ENCODE peak calls at places on chromosomes 3 and 15, in seven cellular contexts. One of them, this sample, is unnamed.

GRCh38 chr15:78365931-78366330 is 25.8 kb downstream of the CRABP1 start:
- DNase-seq in left ventricle myocardium inferior: peak; percentile 33
- DNase-seq in HepG2: no peak
- DNase-seq in SK-N-SH: no peak
- DNase-seq in neural progenitor cell: no peak
- DNase-seq in sigmoid colon: no peak
- DNase-seq in uterus: no peak
- DNase-seq in this sample: no peak

GRCh38 chr3:56917740-56918568 is 116.2 kb upstream of the ARHGEF3 start:
- DNase-seq in left ventricle myocardium inferior: no peak
- DNase-seq in HepG2: no peak
- DNase-seq in SK-N-SH: no peak
- DNase-seq in neural progenitor cell: no peak
- DNase-seq in sigmoid colon: no peak
- DNase-seq in uterus: no peak
- DNase-seq in this sample: no peak

GRCh38 chr15:20652914-20653313 is 111.3 kb upstream of the GOLGA6L6 start:
- DNase-seq in left ventricle myocardium inferior: no peak
- DNase-seq in HepG2: no peak
- DNase-seq in SK-N-SH: no peak
- DNase-seq in neural progenitor cell: no peak
- DNase-seq in sigmoid colon: no peak
- DNase-seq in uterus: no peak
- DNase-seq in this sample: no peak

GRCh38 chr3:15438988-15439387 is 11.6 kb downstream of the EAF1 start:
- DNase-seq in left ventricle myocardium inferior: no peak
- DNase-seq in HepG2: no peak
- DNase-seq in SK-N-SH: no peak
- DNase-seq in neural progenitor cell: no peak
- DNase-seq in sigmoid colon: no peak
- DNase-seq in uterus: no peak
- DNase-seq in this sample: no peak

GRCh38 chr15:40006646-40007045 is 32.3 kb downstream of the SRP14 start:
- DNase-seq in left ventricle myocardium inferior: no peak
- DNase-seq in HepG2: no peak
- DNase-seq in SK-N-SH: no peak
- DNase-seq in neural progenitor cell: no peak
- DNase-seq in sigmoid colon: no peak
- DNase-seq in uterus: no peak
- DNase-seq in this sample: no peak

GRCh38 chr3:149512073-149512782 is 37.7 kb downstream of the TM4SF4 start:
- DNase-seq in left ventricle myocardium inferior: peak; percentile 45
- DNase-seq in HepG2: peak; percentile 64
- DNase-seq in SK-N-SH: peak; percentile 78
- DNase-seq in neural progenitor cell: peak; percentile 85
- DNase-seq in sigmoid colon: peak; percentile 85
- DNase-seq in uterus: peak; percentile 64
- DNase-seq in this sample: peak; percentile 76

GRCh38 chr3:151439652-151440125 is 21.2 kb downstream of the IGSF10 start:
- DNase-seq in left ventricle myocardium inferior: no peak
- DNase-seq in HepG2: peak; percentile 49
- DNase-seq in SK-N-SH: peak; percentile 50
- DNase-seq in neural progenitor cell: peak; percentile 62
- DNase-seq in sigmoid colon: no peak
- DNase-seq in uterus: no peak
- DNase-seq in this sample: peak; percentile 38

GRCh38 chr3:7075901-7076300 is 215.0 kb downstream of the GRM7 start:
- DNase-seq in left ventricle myocardium inferior: no peak
- DNase-seq in HepG2: no peak
- DNase-seq in SK-N-SH: no peak
- DNase-seq in neural progenitor cell: no peak
- DNase-seq in sigmoid colon: no peak
- DNase-seq in uterus: no peak
- DNase-seq in this sample: no peak

GRCh38 chr3:179149239-179149887 is 1.2 kb downstream of the PIK3CA start:
- DNase-seq in left ventricle myocardium inferior: no peak
- DNase-seq in HepG2: peak; percentile 14
- DNase-seq in SK-N-SH: no peak
- DNase-seq in neural progenitor cell: peak; percentile 21
- DNase-seq in sigmoid colon: no peak
- DNase-seq in uterus: no peak
- DNase-seq in this sample: no peak

GRCh38 chr15:40238927-40239591 is at the start of gene PAK6:
- DNase-seq in left ventricle myocardium inferior: no peak
- DNase-seq in HepG2: no peak
- DNase-seq in SK-N-SH: peak; percentile 92
- DNase-seq in neural progenitor cell: peak; percentile 81
- DNase-seq in sigmoid colon: peak; percentile 66
- DNase-seq in uterus: peak; percentile 59
- DNase-seq in this sample: peak; percentile 65

GRCh38 chr3:127158614-127159221 is 34.2 kb upstream of the PRR23E start:
- DNase-seq in left ventricle myocardium inferior: no peak
- DNase-seq in HepG2: no peak
- DNase-seq in SK-N-SH: no peak
- DNase-seq in neural progenitor cell: peak; percentile 93
- DNase-seq in sigmoid colon: no peak
- DNase-seq in uterus: no peak
- DNase-seq in this sample: no peak

GRCh38 chr15:57544840-57545239 is 46.9 kb upstream of the MYZAP start:
- DNase-seq in left ventricle myocardium inferior: no peak
- DNase-seq in HepG2: no peak
- DNase-seq in SK-N-SH: no peak
- DNase-seq in neural progenitor cell: no peak
- DNase-seq in sigmoid colon: no peak
- DNase-seq in uterus: no peak
- DNase-seq in this sample: no peak

GRCh38 chr3:54042259-54042823 is 80.0 kb upstream of the CACNA2D3 start:
- DNase-seq in left ventricle myocardium inferior: no peak
- DNase-seq in HepG2: no peak
- DNase-seq in SK-N-SH: no peak
- DNase-seq in neural progenitor cell: no peak
- DNase-seq in sigmoid colon: no peak
- DNase-seq in uterus: no peak
- DNase-seq in this sample: no peak

GRCh38 chr3:140470962-140471361 is 206.9 kb upstream of the TRIM42 start:
- DNase-seq in left ventricle myocardium inferior: no peak
- DNase-seq in HepG2: no peak
- DNase-seq in SK-N-SH: peak; percentile 17
- DNase-seq in neural progenitor cell: no peak
- DNase-seq in sigmoid colon: no peak
- DNase-seq in uterus: no peak
- DNase-seq in this sample: peak; percentile 81

GRCh38 chr3:184778426-184779332 is 33.3 kb upstream of the VPS8 start:
- DNase-seq in left ventricle myocardium inferior: no peak
- DNase-seq in HepG2: no peak
- DNase-seq in SK-N-SH: no peak
- DNase-seq in neural progenitor cell: no peak
- DNase-seq in sigmoid colon: no peak
- DNase-seq in uterus: no peak
- DNase-seq in this sample: no peak

GRCh38 chr15:55774113-55774970 is 31.4 kb upstream of the PRTG start:
- DNase-seq in left ventricle myocardium inferior: peak; percentile 21
- DNase-seq in HepG2: peak; percentile 33
- DNase-seq in SK-N-SH: peak; percentile 53
- DNase-seq in neural progenitor cell: peak; percentile 74
- DNase-seq in sigmoid colon: no peak
- DNase-seq in uterus: peak; percentile 32
- DNase-seq in this sample: peak; percentile 69

GRCh38 chr3:176814252-176814651 is 383.0 kb downstream of the TBL1XR1 start:
- DNase-seq in left ventricle myocardium inferior: peak; percentile 38
- DNase-seq in HepG2: peak; percentile 32
- DNase-seq in SK-N-SH: peak; percentile 45
- DNase-seq in neural progenitor cell: peak; percentile 91
- DNase-seq in sigmoid colon: peak; percentile 71
- DNase-seq in uterus: no peak
- DNase-seq in this sample: peak; percentile 82

GRCh38 chr3:134039161-134039862 is 9.6 kb upstream of the SLCO2A1 start:
- DNase-seq in left ventricle myocardium inferior: no peak
- DNase-seq in HepG2: peak; percentile 40
- DNase-seq in SK-N-SH: no peak
- DNase-seq in neural progenitor cell: no peak
- DNase-seq in sigmoid colon: peak; percentile 34
- DNase-seq in uterus: no peak
- DNase-seq in this sample: no peak
- TF ChIP-seq CTCF in left ventricle myocardium inferior: peak; percentile 55
- TF ChIP-seq CTCF in HepG2: peak; percentile 88
- TF ChIP-seq CTCF in SK-N-SH: no peak
- TF ChIP-seq CTCF in neural progenitor cell: no peak
- TF ChIP-seq CTCF in sigmoid colon: no peak
- TF ChIP-seq CTCF in uterus: no peak
- TF ChIP-seq CTCF in this sample: peak; percentile 45

DNA sequence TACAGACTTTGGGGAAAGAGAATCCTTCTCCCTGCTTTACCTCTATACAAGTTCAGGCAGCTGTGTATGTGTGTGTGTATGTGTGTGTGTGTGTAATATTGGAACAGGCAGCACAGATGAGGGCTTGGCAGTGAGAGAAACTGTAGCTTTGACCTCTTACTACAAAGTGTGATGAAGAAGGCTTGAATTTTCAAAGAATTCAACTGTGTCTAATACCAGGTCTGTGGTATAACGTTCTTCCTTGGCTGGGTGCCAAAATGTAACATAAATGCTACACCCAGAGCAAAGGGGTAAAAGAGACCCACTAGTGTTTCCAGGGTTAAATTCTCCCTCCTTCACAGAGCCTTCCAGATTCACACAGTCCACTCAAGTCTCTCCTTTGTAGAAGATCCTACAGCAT is 51.1 kb downstream of the CHST2 start:
- DNase-seq in left ventricle myocardium inferior: no peak
- DNase-seq in HepG2: no peak
- DNase-seq in SK-N-SH: no peak
- DNase-seq in neural progenitor cell: no peak
- DNase-seq in sigmoid colon: no peak
- DNase-seq in uterus: no peak
- DNase-seq in this sample: no peak
- H3K4me1 ChIP-seq in left ventricle myocardium inferior: peaks cover 10% of the 10 kb centered on the region
- H3K4me1 ChIP-seq in HepG2: no peaks in the 10 kb centered on the region
- H3K4me1 ChIP-seq in SK-N-SH: no peaks in the 10 kb centered on the region
- H3K4me1 ChIP-seq in neural progenitor cell: no peaks in the 10 kb centered on the region
- H3K4me1 ChIP-seq in sigmoid colon: no peaks in the 10 kb centered on the region
- H3K4me1 ChIP-seq in uterus: no peaks in the 10 kb centered on the region
- H3K4me1 ChIP-seq in this sample: no peaks in the 10 kb centered on the region

GRCh38 chr3:66501483-66502266 is 853 bp upstream of the LRIG1 start:
- DNase-seq in left ventricle myocardium inferior: no peak
- DNase-seq in HepG2: no peak
- DNase-seq in SK-N-SH: no peak
- DNase-seq in neural progenitor cell: no peak
- DNase-seq in sigmoid colon: no peak
- DNase-seq in uterus: peak; percentile 35
- DNase-seq in this sample: no peak

GRCh38 chr3:66499881-66500574 is 794 bp downstream of the LRIG1 start:
- DNase-seq in left ventricle myocardium inferior: peak; percentile 46
- DNase-seq in HepG2: no peak
- DNase-seq in SK-N-SH: peak; percentile 71
- DNase-seq in neural progenitor cell: peak; percentile 47
- DNase-seq in sigmoid colon: peak; percentile 79
- DNase-seq in uterus: peak; percentile 35
- DNase-seq in this sample: peak; percentile 29

GRCh38 chr3:66502267-66502874 is 1.5 kb upstream of the LRIG1 start:
- DNase-seq in left ventricle myocardium inferior: no peak
- DNase-seq in HepG2: no peak
- DNase-seq in SK-N-SH: no peak
- DNase-seq in neural progenitor cell: no peak
- DNase-seq in sigmoid colon: no peak
- DNase-seq in uterus: no peak
- DNase-seq in this sample: no peak

GRCh38 chr3:66498718-66499611 is 1.9 kb downstream of the LRIG1 start:
- DNase-seq in left ventricle myocardium inferior: no peak
- DNase-seq in HepG2: no peak
- DNase-seq in SK-N-SH: no peak
- DNase-seq in neural progenitor cell: no peak
- DNase-seq in sigmoid colon: peak; percentile 78
- DNase-seq in uterus: no peak
- DNase-seq in this sample: no peak

GRCh38 chr3:66500575-66501482 is at the start of gene LRIG1:
- DNase-seq in left ventricle myocardium inferior: peak; percentile 100
- DNase-seq in HepG2: peak; percentile 92
- DNase-seq in SK-N-SH: peak; percentile 96
- DNase-seq in neural progenitor cell: peak; percentile 100
- DNase-seq in sigmoid colon: peak; percentile 100
- DNase-seq in uterus: peak; percentile 100
- DNase-seq in this sample: peak; percentile 99
- TF ChIP-seq CTCF in left ventricle myocardium inferior: peak; percentile 71
- TF ChIP-seq CTCF in HepG2: peak; percentile 44
- TF ChIP-seq CTCF in SK-N-SH: peak; percentile 21
- TF ChIP-seq CTCF in neural progenitor cell: peak; percentile 31
- TF ChIP-seq CTCF in sigmoid colon: peak; percentile 16
- TF ChIP-seq CTCF in uterus: peak; percentile 49
- TF ChIP-seq CTCF in this sample: peak; percentile 1

DNA sequence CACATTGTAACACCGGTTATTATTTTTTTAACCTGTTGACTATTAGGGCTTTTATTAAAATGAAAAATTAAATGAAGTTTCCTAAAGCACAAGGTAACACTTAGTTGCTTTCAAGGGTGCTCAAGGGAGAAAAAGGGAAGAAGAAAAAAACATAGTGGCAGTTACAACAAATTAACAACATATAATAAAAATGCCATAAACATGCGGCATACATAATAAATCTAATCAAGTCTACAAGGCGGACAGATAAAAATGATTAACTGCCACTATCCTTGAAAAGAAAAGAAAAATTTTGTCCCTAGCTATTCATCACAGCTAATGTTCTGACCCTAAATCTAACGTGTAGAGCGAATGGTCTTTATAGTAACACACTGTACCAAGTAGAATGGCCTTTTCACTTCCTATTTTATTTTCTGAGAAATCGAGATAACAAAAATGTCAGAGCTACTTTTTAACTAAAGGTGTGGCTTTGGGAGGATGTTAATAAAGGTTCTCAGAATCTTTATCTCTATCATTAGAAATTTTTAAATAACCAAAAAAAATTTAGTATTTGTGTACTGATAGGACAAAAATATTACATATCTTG is 194.9 kb downstream of the FOXP1 start:
- DNase-seq in left ventricle myocardium inferior: no peak
- DNase-seq in HepG2: no peak
- DNase-seq in SK-N-SH: no peak
- DNase-seq in neural progenitor cell: no peak
- DNase-seq in sigmoid colon: no peak
- DNase-seq in uterus: no peak
- DNase-seq in this sample: no peak
- H3K4me1 ChIP-seq in left ventricle myocardium inferior: peaks cover 49% of the 10 kb centered on the region
- H3K4me1 ChIP-seq in HepG2: peaks cover 27% of the 10 kb centered on the region
- H3K4me1 ChIP-seq in SK-N-SH: no peaks in the 10 kb centered on the region
- H3K4me1 ChIP-seq in neural progenitor cell: peaks cover 23% of the 10 kb centered on the region
- H3K4me1 ChIP-seq in sigmoid colon: peaks cover 54% of the 10 kb centered on the region
- H3K4me1 ChIP-seq in uterus: no peaks in the 10 kb centered on the region
- H3K4me1 ChIP-seq in this sample: no peaks in the 10 kb centered on the region